ENCODE peak calls at places on chromosomes 13 and 19, in eight cellular contexts. T is activated T-helper 1 cell treated with anti-CD3 and anti-CD28 coated beads, Interleukin-12 subunit alpha, Interleukin-12 subunit beta, Interleukin-2, Interleukin-4 antibody, amounts not matched to agents 30 ng/mL and 10 ng/mL and 1 ng/mL, durations not matched to agents 14 hours and 24 hours and 36 hours; O is activated gamma-delta T cell treated with anti-CD3 and anti-CD28 coated beads, Interleukin-2, amount 50 U/mL, for 16 hours; C is stimulated activated CD4-positive, alpha-beta T cell treated with anti-CD3 and anti-CD28 coated beads, Interleukin-2, amount 100 ng/mL, for 24 hours; A is type B pancreatic cell; K is H9; P is AG10803; B is AG08395. X is an unnamed sample.

GRCh38 chr19:31279436-31279765 is 69.8 kb downstream of the TSHZ3 start:
- DNase-seq in T (no peak), O (no peak), C (no peak), A (no peak), K (no peak), P (no peak), B (no peak), X (no peak)

GRCh38 chr13:77239312-77239711 is 87.6 kb downstream of the MYCBP2 start:
- DNase-seq in T (no peak), O (no peak), C (no peak), A (no peak), K (no peak), P (no peak), B (no peak), X (no peak)

GRCh38 chr13:45119469-45119989 is 781 bp upstream of the GTF2F2 start:
- DNase-seq in T (peak; percentile 55), O (peak; percentile 59), C (peak; percentile 52), A (no peak), K (no peak), P (peak; percentile 59), B (peak; percentile 26), X (no peak)

GRCh38 chr13:102657630-102658029 is 37.2 kb downstream of the METTL21C start:
- DNase-seq in T (no peak), O (no peak), C (no peak), A (no peak), K (no peak), P (no peak), B (no peak), X (no peak)

GRCh38 chr13:27450921-27451461 is 627 bp upstream of the MTIF3 start:
- DNase-seq in T (no peak), O (no peak), C (peak; percentile 41), A (no peak), K (no peak), P (peak; percentile 52), B (peak; percentile 44), X (no peak)

GRCh38 chr19:33225458-33225925 is at the start of gene SLC7A10:
- DNase-seq in T (no peak), O (no peak), C (no peak), A (no peak), K (no peak), P (no peak), B (no peak), X (no peak)

GRCh38 chr13:26899153-26899552 is 138.6 kb upstream of the GPR12 start:
- DNase-seq in T (no peak), O (no peak), C (no peak), A (no peak), K (no peak), P (no peak), B (no peak), X (no peak)

GRCh38 chr19:45187421-45188100 is 9.0 kb downstream of the BLOC1S3 start:
- DNase-seq in T (no peak), O (no peak), C (no peak), A (no peak), K (peak; percentile 63), P (no peak), B (no peak), X (peak; percentile 43)

GRCh38 chr13:44818428-44818827 is 170.8 kb downstream of the NUFIP1 start:
- DNase-seq in T (no peak), O (no peak), C (no peak), A (no peak), K (peak; percentile 53), P (no peak), B (no peak), X (peak; percentile 69)

GRCh38 chr13:106145997-106146864 is 389.2 kb downstream of the EFNB2 start:
- DNase-seq in T (no peak), O (no peak), C (no peak), A (no peak), K (no peak), P (no peak), B (no peak), X (peak; percentile 41)

X was measured in ELF-1.